ENCODE peak calls at places on chromosomes 11 and 22, in four cellular contexts. I is GM23248, H is endothelial cell, F is iris pigment epithelial cell. P is an unnamed sample.

GRCh38 chr11:122706261-122706660 is 50.7 kb downstream of the UBASH3B start:
- DNase-seq in I (peak; percentile 76), F (peak; percentile 63), H (no peak), P (no peak)

GRCh38 chr11:94674005-94674491 is 94.1 kb upstream of the AMOTL1 start:
- DNase-seq in H (no peak), F (no peak), I (peak; percentile 2), P (no peak)

GRCh38 chr11:9003573-9004309 is at the start of gene NRIP3:
- DNase-seq in I (peak; percentile 81), F (peak; percentile 72), H (peak; percentile 52), P (peak; percentile 74)

GRCh38 chr11:46381836-46382643 is 571 bp downstream of the MDK start:
- DNase-seq in F (no peak), I (peak; percentile 43), H (peak; percentile 55), P (no peak)

GRCh38 chr11:72144807-72145565 is 9.5 kb downstream of the FOLR3 start:
- DNase-seq in F (peak; percentile 90), H (no peak), I (peak; percentile 85), P (no peak)

GRCh38 chr11:119134389-119134978 is 13.1 kb downstream of the HINFP start:
- DNase-seq in F (peak; percentile 16), I (peak; percentile 43), H (no peak), P (no peak)

GRCh38 chr11:126588630-126589491 is 233.4 kb downstream of the ST3GAL4 start:
- DNase-seq in F (no peak), H (no peak), I (no peak), P (no peak)

GRCh38 chr11:86641537-86642270 is 30.7 kb downstream of the ME3 start:
- DNase-seq in H (no peak), I (no peak), F (no peak), P (no peak)

GRCh38 chr11:4865855-4866254 is 15.8 kb upstream of the OR51T1 start:
- DNase-seq in H (no peak), I (no peak), F (no peak), P (no peak)

GRCh38 chr11:58616594-58616993 is 5.9 kb upstream of the CNTF start:
- DNase-seq in H (no peak), F (peak; percentile 97), I (peak; percentile 92), P (no peak)

GRCh38 chr22:49398115-49398514 is 429.6 kb downstream of the BRD1 start:
- DNase-seq in H (no peak), F (no peak), I (no peak), P (no peak)

GRCh38 chr11:6438979-6439571 is 1.7 kb downstream of the HPX start:
- DNase-seq in H (peak; percentile 61), F (peak; percentile 63), I (peak; percentile 76), P (no peak)

GRCh38 chr11:64186205-64187165 is 514 bp downstream of the STIP1 start:
- DNase-seq in H (no peak), F (peak; percentile 24), I (peak; percentile 55), P (no peak)

GRCh38 chr22:39205344-39206021 is 39.3 kb downstream of the PDGFB start:
- DNase-seq in I (peak; percentile 81), H (no peak), F (peak; percentile 72), P (peak; percentile 23)

GRCh38 chr11:2311456-2312201 is 9.8 kb downstream of the TSPAN32 start:
- DNase-seq in H (no peak), I (no peak), F (no peak), P (no peak)

GRCh38 chr22:48105254-48105653 is 1342.8 kb downstream of the TBC1D22A start:
- DNase-seq in F (no peak), I (no peak), H (no peak), P (no peak)

GRCh38 chr11:64321533-64321932 is 3.6 kb downstream of the PRDX5 start:
- DNase-seq in F (no peak), I (no peak), H (no peak), P (no peak)

GRCh38 chr11:288328-289144 is at the start of gene PGGHG:
- DNase-seq in F (no peak), H (peak; percentile 69), I (peak; percentile 73), P (peak; percentile 57)

GRCh38 chr11:11813288-11813962 is 28.3 kb upstream of the USP47 start:
- DNase-seq in F (peak; percentile 99), I (peak; percentile 97), H (no peak), P (no peak)

GRCh38 chr11:724733-725386 is 18.8 kb downstream of the EPS8L2 start:
- DNase-seq in H (no peak), F (no peak), I (no peak), P (no peak)